ENCODE peak calls at places on chromosome 16, in four cellular contexts. One of them, this sample, is unnamed. For H3K27me3 and H3K36me3, the result is how much of the 10 kb centered on the place peaks cover.

GRCh38 chr16:27328937-27329336 is 15.2 kb downstream of the IL4R start:
- DNase-seq in HCT116: no peak
- DNase-seq in PC-3: no peak
- DNase-seq in SK-N-SH: no peak
- DNase-seq in this sample: no peak

GRCh38 chr16:69123894-69124293 is 8.5 kb downstream of the CHTF8 start:
- DNase-seq in PC-3: peak
- DNase-seq in HCT116: no peak
- DNase-seq in SK-N-SH: peak
- DNase-seq in this sample: peak

GRCh38 chr16:4386951-4387565 is 15.4 kb downstream of the VASN start:
- DNase-seq in SK-N-SH: no peak
- DNase-seq in PC-3: no peak
- DNase-seq in HCT116: no peak
- DNase-seq in this sample: no peak

GRCh38 chr16:20613471-20613887 is 37.3 kb upstream of the ACSM2B start:
- DNase-seq in HCT116: no peak
- DNase-seq in PC-3: no peak
- DNase-seq in SK-N-SH: no peak
- DNase-seq in this sample: no peak

GRCh38 chr16:51327001-51327400 is 175.9 kb upstream of the SALL1 start:
- DNase-seq in SK-N-SH: no peak
- DNase-seq in PC-3: no peak
- DNase-seq in HCT116: no peak
- DNase-seq in this sample: no peak

GRCh38 chr16:48013476-48013875 is 142.3 kb downstream of the ABCC12 start:
- DNase-seq in SK-N-SH: no peak
- DNase-seq in PC-3: peak
- DNase-seq in HCT116: no peak
- DNase-seq in this sample: no peak

GRCh38 chr16:19184823-19185509 is 16.9 kb downstream of the SYT17 start:
- DNase-seq in PC-3: no peak
- DNase-seq in SK-N-SH: no peak
- DNase-seq in HCT116: no peak
- DNase-seq in this sample: no peak

GRCh38 chr16:78973041-78973440 is 627.5 kb downstream of the MAF start:
- DNase-seq in PC-3: no peak
- DNase-seq in SK-N-SH: no peak
- DNase-seq in HCT116: no peak
- DNase-seq in this sample: no peak

GRCh38 chr16:22353188-22353919 is 21.1 kb downstream of the CDR2 start:
- DNase-seq in PC-3: peak
- DNase-seq in SK-N-SH: no peak
- DNase-seq in HCT116: peak
- DNase-seq in this sample: no peak

GRCh38 chr16:74281285-74281684 is 15.3 kb upstream of the PSMD7 start:
- DNase-seq in HCT116: no peak
- DNase-seq in SK-N-SH: no peak
- DNase-seq in PC-3: no peak
- DNase-seq in this sample: peak

GRCh38 chr16:4958510-4959111 is 481 bp downstream of the SEC14L5 start:
- DNase-seq in SK-N-SH: no peak
- DNase-seq in PC-3: no peak
- DNase-seq in HCT116: no peak
- DNase-seq in this sample: no peak

GRCh38 chr16:15993946-15994665 is 44.7 kb downstream of the ABCC1 start:
- DNase-seq in HCT116: no peak
- DNase-seq in SK-N-SH: no peak
- DNase-seq in PC-3: no peak
- DNase-seq in this sample: no peak

GRCh38 chr16:4496305-4496704 is 20.1 kb downstream of the HMOX2 start:
- DNase-seq in PC-3: peak
- DNase-seq in SK-N-SH: no peak
- DNase-seq in HCT116: peak
- DNase-seq in this sample: no peak

GRCh38 chr16:78446486-78446885 is 347.0 kb downstream of the WWOX start:
- DNase-seq in SK-N-SH: no peak
- DNase-seq in HCT116: no peak
- DNase-seq in PC-3: no peak
- DNase-seq in this sample: no peak

GRCh38 chr16:1941924-1942809 is 832 bp downstream of the MSRB1 start:
- DNase-seq in PC-3: peak
- DNase-seq in SK-N-SH: no peak
- DNase-seq in HCT116: no peak
- DNase-seq in this sample: no peak

GRCh38 chr16:74073471-74073870 is 223.1 kb upstream of the PSMD7 start:
- DNase-seq in SK-N-SH: no peak
- DNase-seq in HCT116: no peak
- DNase-seq in PC-3: no peak
- DNase-seq in this sample: no peak

DNA sequence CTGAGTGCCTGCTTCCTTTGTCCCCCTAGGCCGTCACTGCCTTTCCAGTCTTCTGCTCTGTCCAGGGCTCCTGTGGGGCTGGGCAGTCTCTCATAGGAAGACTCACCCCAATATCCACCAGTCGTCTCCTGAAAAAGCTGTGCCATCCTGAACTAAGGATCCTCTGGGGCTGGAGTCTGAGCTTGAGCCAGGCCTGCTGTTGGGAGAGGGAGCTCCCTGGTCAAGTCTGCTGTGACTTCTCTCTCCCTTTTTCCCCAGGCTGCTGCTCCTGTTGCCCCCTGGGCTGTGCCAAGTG is 973 bp downstream of the MT1H start:
- DNase-seq in PC-3: no peak
- DNase-seq in HCT116: no peak
- DNase-seq in SK-N-SH: no peak
- DNase-seq in this sample: no peak
- H3K27me3 ChIP-seq in PC-3: under half
- H3K27me3 ChIP-seq in HCT116: under half
- H3K27me3 ChIP-seq in SK-N-SH: under half
- H3K27me3 ChIP-seq in this sample: half or more

GRCh38 chr16:88597856-88598491 is 27.8 kb downstream of the ZC3H18 start:
- DNase-seq in PC-3: no peak
- DNase-seq in SK-N-SH: no peak
- DNase-seq in HCT116: no peak
- DNase-seq in this sample: no peak

GRCh38 chr16:88599092-88599733 is 29.0 kb downstream of the ZC3H18 start:
- DNase-seq in HCT116: no peak
- DNase-seq in PC-3: no peak
- DNase-seq in SK-N-SH: no peak
- DNase-seq in this sample: no peak

GRCh38 chr16:88601313-88602036 is 31.3 kb downstream of the ZC3H18 start:
- DNase-seq in SK-N-SH: no peak
- DNase-seq in PC-3: no peak
- DNase-seq in HCT116: no peak
- DNase-seq in this sample: no peak

GRCh38 chr16:88600539-88600896 is 30.3 kb downstream of the ZC3H18 start:
- DNase-seq in SK-N-SH: no peak
- DNase-seq in HCT116: no peak
- DNase-seq in PC-3: no peak
- DNase-seq in this sample: no peak

GRCh38 chr16:88599825-88600538 is 29.8 kb downstream of the ZC3H18 start:
- DNase-seq in SK-N-SH: no peak
- DNase-seq in HCT116: no peak
- DNase-seq in PC-3: no peak
- DNase-seq in this sample: no peak
- H3K36me3 ChIP-seq in SK-N-SH: under half
- H3K36me3 ChIP-seq in HCT116: under half
- H3K36me3 ChIP-seq in PC-3: under half
- H3K36me3 ChIP-seq in this sample: under half

DNA sequence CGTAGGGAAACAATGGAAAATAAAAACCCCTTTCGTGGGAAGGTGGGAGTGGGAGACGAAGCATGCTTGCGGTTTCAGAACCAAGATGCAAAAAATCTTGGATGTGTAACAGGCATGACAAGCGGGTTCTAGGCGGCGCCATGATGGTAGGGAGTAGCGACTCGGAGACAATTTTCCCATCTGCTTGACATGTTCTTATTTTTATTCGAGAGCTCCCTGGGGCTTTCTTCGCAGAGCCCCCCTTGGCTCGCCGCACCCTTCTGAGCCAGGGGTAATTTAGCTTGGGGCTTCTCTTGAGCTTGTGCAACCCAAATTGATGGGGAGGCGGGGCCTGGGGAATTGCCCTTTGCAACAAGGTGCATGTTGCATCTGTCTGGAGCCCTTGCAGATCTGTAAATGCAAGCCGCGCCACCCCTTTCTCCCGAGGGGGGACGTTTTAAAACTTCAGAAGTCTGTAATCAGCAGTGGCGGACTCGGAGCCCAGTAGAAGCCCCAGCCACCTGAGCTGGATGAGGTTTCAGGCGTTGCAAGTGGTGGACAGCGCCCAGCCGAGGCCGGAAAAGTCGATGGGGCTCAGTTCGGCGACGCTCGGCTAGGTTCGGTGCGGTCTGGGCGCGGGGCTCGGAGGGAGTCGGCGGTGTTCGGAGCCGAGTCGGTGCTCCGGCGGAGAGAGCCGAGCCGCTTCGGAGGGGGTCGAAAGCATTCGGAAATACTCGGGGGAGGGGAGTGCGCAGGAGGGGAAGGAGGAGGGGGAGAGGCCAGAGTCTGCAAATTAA is 2.9 kb downstream of the GNAO1 start:
- DNase-seq in HCT116: no peak
- DNase-seq in SK-N-SH: peak
- DNase-seq in PC-3: no peak
- DNase-seq in this sample: peak
- H2AFZ ChIP-seq in HCT116: no peak
- H2AFZ ChIP-seq in SK-N-SH: no peak
- H2AFZ ChIP-seq in PC-3: no peak
- H2AFZ ChIP-seq in this sample: no peak

DNA sequence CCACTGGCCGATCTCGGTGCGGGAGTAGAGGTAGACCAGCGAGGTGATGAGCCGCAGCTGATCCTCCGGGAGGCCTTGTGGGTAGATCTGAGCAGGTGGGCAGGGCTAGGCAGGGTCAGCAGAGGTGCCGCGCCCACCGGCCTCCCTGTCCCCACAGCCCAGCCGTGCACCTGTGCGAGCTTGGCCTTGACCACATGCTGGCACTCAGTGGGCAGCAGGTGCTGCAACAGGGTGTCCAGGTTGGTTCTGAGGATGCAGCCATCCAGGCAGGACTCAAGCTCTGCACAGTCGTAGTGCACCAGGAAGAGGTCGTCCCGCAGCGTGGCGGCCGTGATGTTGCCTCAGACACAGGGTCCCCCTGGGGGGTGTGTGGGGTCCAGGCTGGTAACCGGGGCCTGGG is 12.4 kb downstream of the MSLN start:
- DNase-seq in PC-3: no peak
- DNase-seq in HCT116: no peak
- DNase-seq in SK-N-SH: no peak
- DNase-seq in this sample: no peak
- H3K27me3 ChIP-seq in PC-3: under half
- H3K27me3 ChIP-seq in HCT116: under half
- H3K27me3 ChIP-seq in SK-N-SH: under half
- H3K27me3 ChIP-seq in this sample: under half

GRCh38 chr16:85640606-85641005 is 27.5 kb downstream of the GSE1 start:
- DNase-seq in SK-N-SH: no peak
- DNase-seq in PC-3: no peak
- DNase-seq in HCT116: no peak
- DNase-seq in this sample: no peak

GRCh38 chr16:85641776-85642176 is 28.7 kb downstream of the GSE1 start:
- DNase-seq in SK-N-SH: no peak
- DNase-seq in PC-3: no peak
- DNase-seq in HCT116: no peak
- DNase-seq in this sample: no peak

GRCh38 chr16:85640254-85640558 is 27.1 kb downstream of the GSE1 start:
- DNase-seq in PC-3: no peak
- DNase-seq in SK-N-SH: no peak
- DNase-seq in HCT116: no peak
- DNase-seq in this sample: no peak

GRCh38 chr16:85642762-85643281 is 29.7 kb downstream of the GSE1 start:
- DNase-seq in PC-3: no peak
- DNase-seq in SK-N-SH: no peak
- DNase-seq in HCT116: no peak
- DNase-seq in this sample: no peak

DNA sequence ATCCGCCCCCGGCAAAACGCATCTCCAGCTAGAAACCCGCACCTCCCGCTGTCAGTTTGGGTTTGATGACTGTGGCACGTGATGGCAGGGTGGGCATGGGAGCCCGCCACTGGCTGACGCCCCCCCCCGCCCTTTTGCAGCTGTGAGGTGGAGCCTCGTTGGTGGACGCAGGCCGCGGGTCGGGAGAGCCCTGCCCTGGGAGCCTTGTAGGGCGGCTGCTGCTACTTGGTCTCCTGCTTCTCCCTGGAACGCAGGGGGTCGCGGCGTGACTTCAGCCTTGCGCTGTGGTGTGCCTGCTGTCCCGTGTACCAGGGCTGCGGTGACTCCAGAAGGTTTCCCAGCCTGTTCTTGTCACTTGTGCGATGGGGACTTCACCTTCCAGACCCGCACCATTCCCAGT is 28.2 kb downstream of the GSE1 start:
- DNase-seq in HCT116: no peak
- DNase-seq in SK-N-SH: no peak
- DNase-seq in PC-3: no peak
- DNase-seq in this sample: no peak
- H3K36me3 ChIP-seq in HCT116: under half
- H3K36me3 ChIP-seq in SK-N-SH: under half
- H3K36me3 ChIP-seq in PC-3: under half
- H3K36me3 ChIP-seq in this sample: under half

GRCh38 chr16:30569746-30570325 is 1.7 kb downstream of the ZNF688 start:
- DNase-seq in HCT116: no peak
- DNase-seq in SK-N-SH: no peak
- DNase-seq in PC-3: no peak
- DNase-seq in this sample: no peak
- H2AFZ ChIP-seq in HCT116: no peak
- H2AFZ ChIP-seq in SK-N-SH: no peak
- H2AFZ ChIP-seq in PC-3: no peak
- H2AFZ ChIP-seq in this sample: no peak

DNA sequence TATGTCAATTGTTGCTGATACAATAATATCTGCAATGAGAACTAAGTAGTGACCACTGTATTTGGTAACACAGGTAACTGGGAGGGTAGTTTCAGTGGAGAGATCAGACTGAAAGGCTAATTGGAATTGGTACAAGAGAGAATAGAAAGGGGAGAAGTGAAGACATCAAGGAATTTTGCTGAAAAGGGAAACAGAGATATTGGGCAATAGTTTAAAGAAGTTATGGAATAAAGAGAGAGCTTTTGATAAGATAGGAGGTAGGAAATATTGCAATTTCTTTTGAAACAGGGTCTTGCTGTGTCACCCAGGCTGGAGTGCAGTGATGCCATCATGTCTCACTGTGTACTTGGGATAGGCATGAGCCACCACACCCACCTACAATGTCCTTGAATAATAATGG is 26.9 kb upstream of the CDH11 start:
- DNase-seq in SK-N-SH: no peak
- DNase-seq in HCT116: no peak
- DNase-seq in PC-3: peak
- DNase-seq in this sample: no peak
- H3K27me3 ChIP-seq in SK-N-SH: under half
- H3K27me3 ChIP-seq in HCT116: under half
- H3K27me3 ChIP-seq in PC-3: under half
- H3K27me3 ChIP-seq in this sample: under half

GRCh38 chr16:49417354-49417753 is 43.8 kb downstream of the C16orf78 start:
- DNase-seq in PC-3: no peak
- DNase-seq in SK-N-SH: no peak
- DNase-seq in HCT116: no peak
- DNase-seq in this sample: no peak
- H3K36me3 ChIP-seq in PC-3: under half
- H3K36me3 ChIP-seq in SK-N-SH: under half
- H3K36me3 ChIP-seq in HCT116: under half
- H3K36me3 ChIP-seq in this sample: under half